ENCODE peak calls at places on chromosomes 16 and 17, in ten cellular contexts. X is H9, T is A549, N is epithelial cell of esophagus, W is retinal pigment epithelial cell, B is endothelial cell, F is tibial nerve, K is progenitor cell of endocrine pancreas, Y is HL-60, C is heart right ventricle. J is an unnamed sample.

GRCh38 chr16:85475233-85475632 is 137.9 kb upstream of the GSE1 start:
- DNase-seq in B (no peak), N (peak), Y (no peak), C (no peak), X (no peak), T (no peak), F (no peak), K (no peak), W (no peak), J (no peak)

GRCh38 chr17:5951912-5952311 is 118.3 kb upstream of the WSCD1 start:
- DNase-seq in C (no peak), K (no peak), F (no peak), Y (no peak), X (no peak), T (no peak), N (no peak), W (no peak), B (no peak), J (no peak)

GRCh38 chr17:56350592-56350991 is 197.3 kb downstream of the ANKFN1 start:
- DNase-seq in W (no peak), Y (no peak), F (no peak), B (no peak), K (no peak), X (no peak), N (no peak), C (no peak), T (no peak), J (no peak)

GRCh38 chr17:19348081-19348650 is 14.4 kb downstream of the B9D1 start:
- DNase-seq in W (no peak), C (no peak), K (no peak), F (no peak), B (no peak), N (peak), Y (no peak), X (no peak), T (no peak), J (peak)

GRCh38 chr17:35368086-35368824 is 5.2 kb downstream of the SLFN11 start:
- DNase-seq in C (no peak), Y (peak), F (no peak), N (no peak), K (no peak), W (no peak), T (no peak), X (peak), B (no peak), J (peak)

GRCh38 chr17:49225554-49226236 is 4.9 kb downstream of the PHOSPHO1 start:
- DNase-seq in X (no peak), F (no peak), W (no peak), K (no peak), B (no peak), T (no peak), C (no peak), Y (no peak), N (no peak), J (no peak)

GRCh38 chr17:17691468-17692263 is 10.4 kb downstream of the RAI1 start:
- DNase-seq in Y (no peak), N (no peak), F (no peak), W (no peak), C (peak), T (no peak), X (no peak), K (no peak), B (no peak), J (no peak)

GRCh38 chr16:73068546-73069401 is 20.8 kb upstream of the ZFHX3 start:
- DNase-seq in W (peak), N (peak), T (no peak), C (peak), Y (peak), X (no peak), K (no peak), F (peak), B (no peak), J (peak)

GRCh38 chr17:38352245-38353083 is 820 bp downstream of the SOCS7 start:
- DNase-seq in B (peak), C (peak), T (peak), N (peak), W (no peak), F (no peak), K (no peak), X (peak), Y (no peak), J (no peak)

GRCh38 chr17:74919440-74920305 is 3.4 kb downstream of the USH1G start:
- DNase-seq in T (peak), N (no peak), Y (no peak), F (no peak), K (no peak), B (peak), W (no peak), X (peak), C (no peak), J (no peak)

GRCh38 chr17:69093279-69093789 is 32.6 kb upstream of the ABCA9 start:
- DNase-seq in B (no peak), F (no peak), T (no peak), K (no peak), C (no peak), Y (peak), W (no peak), N (no peak), X (no peak), J (no peak)

GRCh38 chr17:32458367-32458766 is 14.1 kb downstream of the PSMD11 start:
- DNase-seq in F (no peak), X (no peak), Y (no peak), N (no peak), W (no peak), C (no peak), T (no peak), B (no peak), K (no peak), J (no peak)

GRCh38 chr17:45355087-45355486 is 38.3 kb upstream of the MAP3K14 start:
- DNase-seq in W (no peak), T (no peak), C (no peak), K (no peak), F (no peak), Y (no peak), N (no peak), X (peak), B (no peak), J (no peak)

GRCh38 chr16:72961115-72961832 is 86.7 kb downstream of the ZFHX3 start:
- DNase-seq in Y (no peak), B (no peak), C (no peak), F (no peak), W (no peak), T (peak), N (no peak), K (no peak), X (no peak), J (no peak)

GRCh38 chr17:21357696-21358095 is 18.5 kb upstream of the KCNJ12 start:
- DNase-seq in C (no peak), N (no peak), Y (no peak), K (no peak), X (no peak), B (no peak), W (no peak), F (no peak), T (no peak), J (no peak)

GRCh38 chr16:56944954-56945839 is 13.3 kb downstream of the HERPUD1 start:
- DNase-seq in K (no peak), Y (no peak), X (no peak), C (no peak), W (no peak), B (no peak), F (no peak), N (peak), T (no peak), J (no peak)

GRCh38 chr17:44307387-44308186 is 814 bp upstream of the RUNDC3A start:
- DNase-seq in B (peak), Y (no peak), C (no peak), K (no peak), W (no peak), T (peak), X (peak), F (no peak), N (peak), J (no peak)

GRCh38 chr16:1305823-1306222 is 3.6 kb upstream of the UBE2I start:
- DNase-seq in K (no peak), F (no peak), Y (no peak), X (no peak), C (no peak), N (no peak), W (no peak), T (no peak), B (no peak), J (no peak)

GRCh38 chr16:49757744-49758069 is 98.2 kb downstream of the ZNF423 start:
- DNase-seq in B (no peak), W (no peak), C (no peak), T (no peak), X (peak), N (no peak), Y (no peak), K (no peak), F (no peak), J (no peak)

GRCh38 chr16:77043076-77043475 is 147.9 kb upstream of the MON1B start:
- DNase-seq in X (no peak), Y (no peak), B (no peak), T (peak), F (no peak), C (no peak), K (no peak), N (peak), W (no peak), J (no peak)

GRCh38 chr17:33152793-33153192 is 140.3 kb downstream of the ASIC2 start:
- DNase-seq in Y (no peak), T (no peak), N (no peak), F (no peak), X (no peak), W (no peak), C (no peak), B (peak), K (no peak), J (no peak)

GRCh38 chr16:78390828-78391227 is 291.4 kb downstream of the WWOX start:
- DNase-seq in W (no peak), Y (no peak), N (no peak), K (no peak), X (no peak), T (no peak), F (no peak), B (no peak), C (no peak), J (no peak)

GRCh38 chr16:11796227-11797165 is 562 bp downstream of the ZC3H7A start:
- DNase-seq in C (peak), F (peak), N (no peak), K (peak), B (peak), T (peak), X (peak), Y (no peak), W (no peak), J (peak)

GRCh38 chr17:74566132-74566753 is 1.1 kb downstream of the CD300H start:
- DNase-seq in B (peak), K (no peak), W (no peak), N (no peak), F (no peak), Y (no peak), T (peak), X (peak), C (no peak), J (no peak)

GRCh38 chr17:41775394-41776226 is 10.9 kb downstream of the JUP start:
- DNase-seq in T (no peak), F (no peak), C (peak), Y (no peak), X (peak), K (no peak), B (no peak), N (peak), W (no peak), J (no peak)

GRCh38 chr17:9571201-9571600 is 4.4 kb downstream of the STX8 start:
- DNase-seq in B (no peak), K (no peak), N (peak), W (no peak), C (no peak), Y (no peak), T (no peak), X (no peak), F (no peak), J (no peak)

GRCh38 chr17:49567871-49568694 is 7.6 kb upstream of the NXPH3 start:
- DNase-seq in W (no peak), X (peak), B (peak), Y (no peak), N (peak), C (peak), K (peak), F (peak), T (peak), J (peak)

GRCh38 chr16:68290455-68290854 is 20.3 kb downstream of the SLC7A6OS start:
- DNase-seq in C (no peak), W (no peak), K (no peak), T (no peak), B (no peak), Y (no peak), N (no peak), X (no peak), F (no peak), J (no peak)

GRCh38 chr17:27778193-27778592 is 22.1 kb downstream of the NOS2 start:
- DNase-seq in K (no peak), N (peak), W (no peak), C (no peak), B (no peak), F (no peak), X (no peak), Y (no peak), T (no peak), J (no peak)

GRCh38 chr16:1610841-1611653 is 825 bp downstream of the IFT140 start:
- DNase-seq in K (peak), C (no peak), W (no peak), N (no peak), Y (no peak), F (no peak), T (no peak), B (peak), X (no peak), J (no peak)

GRCh38 chr17:59172436-59173004 is 17.0 kb downstream of the PRR11 start:
- DNase-seq in N (no peak), T (no peak), K (no peak), F (no peak), Y (no peak), B (no peak), W (no peak), X (no peak), C (no peak), J (no peak)

GRCh38 chr16:3890091-3890490 is 9.6 kb upstream of the CREBBP start:
- DNase-seq in B (no peak), K (no peak), X (no peak), N (no peak), W (no peak), C (no peak), T (no peak), F (no peak), Y (no peak), J (no peak)

GRCh38 chr17:1149869-1150268 is 29.9 kb downstream of the ABR start:
- DNase-seq in C (no peak), T (no peak), X (no peak), Y (no peak), F (no peak), W (no peak), K (no peak), N (no peak), B (no peak), J (no peak)

GRCh38 chr17:1150863-1151685 is 28.7 kb downstream of the ABR start:
- DNase-seq in C (no peak), B (peak), F (no peak), N (no peak), X (no peak), Y (no peak), K (no peak), T (no peak), W (peak), J (no peak)

GRCh38 chr17:1145311-1145986 is 34.3 kb downstream of the ABR start:
- DNase-seq in C (no peak), K (no peak), B (no peak), X (no peak), Y (no peak), F (no peak), N (no peak), T (no peak), W (no peak), J (no peak)

GRCh38 chr17:1146551-1147265 is 33.1 kb downstream of the ABR start:
- DNase-seq in K (no peak), X (no peak), F (no peak), B (no peak), W (no peak), T (no peak), Y (no peak), C (no peak), N (no peak), J (no peak)

GRCh38 chr17:1147664-1148063 is 32.1 kb downstream of the ABR start:
- DNase-seq in Y (no peak), K (no peak), W (peak), X (peak), C (no peak), F (no peak), B (peak), T (peak), N (peak), J (no peak)
- TF ChIP-seq CTCF in Y (no peak), K (peak), W (peak), X (peak), C (peak), F (peak), B (no peak), T (peak), N (peak), J (no peak)

DNA sequence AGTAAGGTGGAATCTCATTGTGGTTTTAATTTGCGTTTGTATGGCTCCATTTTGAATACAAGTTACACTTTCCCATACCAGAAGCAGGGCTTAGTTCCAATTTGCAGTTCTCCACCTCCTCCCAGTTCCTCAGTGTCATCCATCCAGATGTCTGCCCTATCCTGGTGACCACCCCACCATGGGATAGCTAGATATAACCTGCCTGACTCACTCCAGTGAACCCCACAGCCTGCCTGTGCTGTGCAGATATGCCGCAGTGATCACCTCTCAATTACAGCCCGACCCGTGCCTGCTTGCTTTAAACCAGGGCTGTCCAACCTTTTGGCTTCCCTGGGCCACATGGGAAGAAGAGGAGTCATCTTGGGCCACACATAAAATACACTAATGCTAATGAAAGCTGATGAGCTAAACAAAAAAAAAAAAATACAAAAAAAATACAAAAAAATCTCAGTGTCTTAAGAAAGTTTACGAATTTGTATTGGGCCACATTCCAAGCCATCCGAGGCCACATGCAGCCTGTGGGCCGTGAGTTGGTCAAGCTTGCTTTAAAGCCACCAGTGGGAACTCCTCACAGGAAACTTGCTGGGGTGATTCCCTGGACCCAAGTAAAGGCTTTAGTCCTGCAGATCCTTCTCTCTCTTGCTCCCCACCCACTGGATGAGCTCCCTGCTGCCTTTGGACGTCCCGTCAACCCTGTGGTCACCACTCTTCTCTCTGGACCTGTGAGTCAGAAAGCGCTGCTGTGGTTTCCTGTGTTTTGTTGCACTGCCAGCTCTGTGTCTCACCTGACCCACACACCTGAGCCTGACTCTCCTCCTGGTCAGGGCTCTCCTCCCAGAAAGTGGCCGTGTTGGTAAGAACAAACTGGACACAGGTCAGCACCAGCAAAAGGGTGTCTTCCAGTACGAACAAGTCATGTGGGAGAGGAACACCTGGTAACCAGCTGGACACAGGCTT is 83.0 kb downstream of the EMP2 start:
- DNase-seq in X (no peak), C (no peak), T (no peak), Y (no peak), N (no peak), F (no peak), B (no peak), K (no peak), W (no peak), J (no peak)
- TF ChIP-seq CTCF in X (no peak), C (no peak), T (no peak), Y (no peak), N (no peak), F (no peak), B (no peak), K (no peak), W (no peak), J (no peak)

DNA sequence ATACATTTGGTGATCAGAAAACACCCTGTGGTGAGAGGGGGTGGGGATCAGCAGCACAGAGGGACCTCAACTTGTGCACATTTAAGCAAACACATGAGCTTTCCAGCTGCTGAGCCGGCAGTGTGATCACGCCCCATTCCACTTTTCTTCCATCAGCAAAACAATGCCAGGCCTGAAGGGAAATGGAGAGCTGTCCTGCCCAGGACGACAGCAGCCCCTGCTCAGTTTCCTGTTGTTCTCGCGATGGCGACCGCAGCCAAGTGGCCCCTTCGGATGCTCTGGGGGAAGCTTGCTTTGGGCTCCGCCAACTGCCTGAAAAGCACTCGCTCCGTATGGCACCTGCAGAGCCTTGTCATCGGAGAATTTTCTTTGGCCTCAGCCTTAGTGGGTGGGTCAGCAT is 272.3 kb downstream of the FOXL1 start:
- DNase-seq in C (no peak), X (no peak), K (no peak), T (no peak), F (no peak), Y (no peak), B (no peak), W (no peak), N (no peak), J (no peak)
- TF ChIP-seq CTCF in C (no peak), X (no peak), K (no peak), T (no peak), F (no peak), Y (no peak), B (no peak), W (no peak), N (no peak), J (no peak)

DNA sequence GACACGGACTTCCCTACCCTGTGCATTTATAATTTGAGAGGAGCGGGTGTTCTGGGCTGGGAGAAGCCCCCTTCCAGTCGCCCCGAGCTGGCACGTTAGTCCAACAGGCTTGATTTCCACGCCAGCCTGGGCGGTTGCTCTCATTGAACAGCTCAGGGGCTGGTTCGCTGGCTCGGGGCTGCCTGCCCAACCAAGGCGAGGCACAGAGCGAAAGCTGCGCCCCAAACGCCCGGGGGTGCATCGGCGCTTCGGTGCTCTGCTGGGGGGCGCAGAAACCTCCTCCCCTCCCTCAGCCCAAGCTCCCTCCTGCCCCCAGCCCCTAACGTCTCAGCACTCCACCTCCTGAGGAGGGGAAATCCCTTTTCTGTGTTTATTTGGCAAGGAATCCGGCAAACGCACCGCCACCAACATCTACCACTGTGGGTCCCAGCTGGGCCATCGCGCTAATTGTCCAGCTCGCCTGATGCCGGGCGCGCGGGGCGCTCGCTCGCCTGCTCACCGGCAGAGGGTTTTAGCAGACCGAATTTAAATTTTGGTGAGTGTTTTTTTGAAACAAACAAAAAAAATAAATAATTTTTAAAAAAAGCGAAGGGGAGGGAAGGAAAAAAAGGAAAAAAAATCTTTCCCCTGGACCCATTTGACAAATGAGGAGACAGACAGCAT is 29.5 kb upstream of the RBFOX1 start:
- DNase-seq in W (no peak), T (no peak), F (no peak), B (peak), K (peak), N (no peak), Y (no peak), C (peak), X (peak), J (no peak)
- TF ChIP-seq CTCF in W (no peak), T (no peak), F (no peak), B (no peak), K (peak), N (no peak), Y (no peak), C (peak), X (peak), J (no peak)